ENCODE peak calls at places on chromosome 16, in ten cellular contexts. One of them, this sample, is unnamed.

GRCh38 chr16:79045191-79045590 is 555.3 kb downstream of the MAF start:
- DNase-seq in type B pancreatic cell: no peak
- DNase-seq in left ventricle myocardium inferior: no peak
- DNase-seq in NCI-H460: no peak
- DNase-seq in HepG2: no peak
- DNase-seq in GM10248: no peak
- DNase-seq in GM13977: no peak
- DNase-seq in activated naive CD4-positive, alpha-beta T cell: no peak
- DNase-seq in ACHN: no peak
- DNase-seq in choroid plexus epithelial cell: no peak
- DNase-seq in this sample: no peak

GRCh38 chr16:57628008-57628781 is at the start of gene ADGRG1:
- DNase-seq in type B pancreatic cell: no peak
- DNase-seq in left ventricle myocardium inferior: peak; percentile 64
- DNase-seq in NCI-H460: peak; percentile 96
- DNase-seq in HepG2: peak; percentile 67
- DNase-seq in GM10248: peak; percentile 47
- DNase-seq in GM13977: peak; percentile 53
- DNase-seq in activated naive CD4-positive, alpha-beta T cell: no peak
- DNase-seq in ACHN: peak; percentile 99
- DNase-seq in choroid plexus epithelial cell: peak; percentile 97
- DNase-seq in this sample: peak; percentile 84

GRCh38 chr16:12437761-12438440 is 365.8 kb downstream of the CPPED1 start:
- DNase-seq in type B pancreatic cell: no peak
- DNase-seq in left ventricle myocardium inferior: no peak
- DNase-seq in NCI-H460: no peak
- DNase-seq in HepG2: no peak
- DNase-seq in GM10248: no peak
- DNase-seq in GM13977: no peak
- DNase-seq in activated naive CD4-positive, alpha-beta T cell: no peak
- DNase-seq in ACHN: no peak
- DNase-seq in choroid plexus epithelial cell: no peak
- DNase-seq in this sample: no peak

GRCh38 chr16:363110-364090 is 6.9 kb downstream of the MRPL28 start:
- DNase-seq in type B pancreatic cell: no peak
- DNase-seq in left ventricle myocardium inferior: no peak
- DNase-seq in NCI-H460: no peak
- DNase-seq in HepG2: no peak
- DNase-seq in GM10248: no peak
- DNase-seq in GM13977: no peak
- DNase-seq in activated naive CD4-positive, alpha-beta T cell: no peak
- DNase-seq in ACHN: no peak
- DNase-seq in choroid plexus epithelial cell: no peak
- DNase-seq in this sample: no peak

GRCh38 chr16:10081201-10081940 is 100.9 kb downstream of the GRIN2A start:
- DNase-seq in type B pancreatic cell: no peak
- DNase-seq in left ventricle myocardium inferior: no peak
- DNase-seq in NCI-H460: no peak
- DNase-seq in HepG2: no peak
- DNase-seq in GM10248: no peak
- DNase-seq in GM13977: no peak
- DNase-seq in activated naive CD4-positive, alpha-beta T cell: no peak
- DNase-seq in ACHN: no peak
- DNase-seq in choroid plexus epithelial cell: no peak
- DNase-seq in this sample: no peak

GRCh38 chr16:57640612-57641011 is 12.2 kb downstream of the ADGRG1 start:
- DNase-seq in type B pancreatic cell: no peak
- DNase-seq in left ventricle myocardium inferior: no peak
- DNase-seq in NCI-H460: no peak
- DNase-seq in HepG2: no peak
- DNase-seq in GM10248: no peak
- DNase-seq in GM13977: no peak
- DNase-seq in activated naive CD4-positive, alpha-beta T cell: no peak
- DNase-seq in ACHN: no peak
- DNase-seq in choroid plexus epithelial cell: no peak
- DNase-seq in this sample: no peak

GRCh38 chr16:25065899-25066298 is 45.6 kb upstream of the LCMT1 start:
- DNase-seq in type B pancreatic cell: no peak
- DNase-seq in left ventricle myocardium inferior: no peak
- DNase-seq in NCI-H460: no peak
- DNase-seq in HepG2: peak; percentile 15
- DNase-seq in GM10248: peak; percentile 59
- DNase-seq in GM13977: peak; percentile 65
- DNase-seq in activated naive CD4-positive, alpha-beta T cell: no peak
- DNase-seq in ACHN: no peak
- DNase-seq in choroid plexus epithelial cell: no peak
- DNase-seq in this sample: no peak

GRCh38 chr16:87057951-87058560 is 259.1 kb downstream of the C16orf95 start:
- DNase-seq in type B pancreatic cell: no peak
- DNase-seq in left ventricle myocardium inferior: no peak
- DNase-seq in NCI-H460: no peak
- DNase-seq in HepG2: no peak
- DNase-seq in GM10248: no peak
- DNase-seq in GM13977: no peak
- DNase-seq in activated naive CD4-positive, alpha-beta T cell: no peak
- DNase-seq in ACHN: no peak
- DNase-seq in choroid plexus epithelial cell: no peak
- DNase-seq in this sample: no peak

GRCh38 chr16:87864331-87864989 is 4.8 kb downstream of the SLC7A5 start:
- DNase-seq in type B pancreatic cell: no peak
- DNase-seq in left ventricle myocardium inferior: no peak
- DNase-seq in NCI-H460: no peak
- DNase-seq in HepG2: no peak
- DNase-seq in GM10248: no peak
- DNase-seq in GM13977: no peak
- DNase-seq in activated naive CD4-positive, alpha-beta T cell: no peak
- DNase-seq in ACHN: no peak
- DNase-seq in choroid plexus epithelial cell: peak; percentile 37
- DNase-seq in this sample: no peak

GRCh38 chr16:75000481-75001081 is 1.8 kb downstream of the ZNRF1 start:
- DNase-seq in type B pancreatic cell: no peak
- DNase-seq in left ventricle myocardium inferior: no peak
- DNase-seq in NCI-H460: no peak
- DNase-seq in HepG2: no peak
- DNase-seq in GM10248: no peak
- DNase-seq in GM13977: no peak
- DNase-seq in activated naive CD4-positive, alpha-beta T cell: no peak
- DNase-seq in ACHN: no peak
- DNase-seq in choroid plexus epithelial cell: peak; percentile 44
- DNase-seq in this sample: no peak

GRCh38 chr16:66899945-66900688 is 18.6 kb downstream of the CDH16 start:
- DNase-seq in type B pancreatic cell: no peak
- DNase-seq in left ventricle myocardium inferior: peak; percentile 79
- DNase-seq in NCI-H460: peak; percentile 39
- DNase-seq in HepG2: peak; percentile 72
- DNase-seq in GM10248: no peak
- DNase-seq in GM13977: no peak
- DNase-seq in activated naive CD4-positive, alpha-beta T cell: no peak
- DNase-seq in ACHN: peak; percentile 90
- DNase-seq in choroid plexus epithelial cell: peak; percentile 71
- DNase-seq in this sample: no peak

GRCh38 chr16:70395345-70395901 is 43.5 kb downstream of the ST3GAL2 start:
- DNase-seq in type B pancreatic cell: no peak
- DNase-seq in left ventricle myocardium inferior: peak; percentile 63
- DNase-seq in NCI-H460: peak; percentile 52
- DNase-seq in HepG2: peak; percentile 72
- DNase-seq in GM10248: peak; percentile 84
- DNase-seq in GM13977: peak; percentile 78
- DNase-seq in activated naive CD4-positive, alpha-beta T cell: peak; percentile 54
- DNase-seq in ACHN: peak; percentile 67
- DNase-seq in choroid plexus epithelial cell: peak; percentile 59
- DNase-seq in this sample: no peak

GRCh38 chr16:48165961-48166578 is 10.3 kb upstream of the ABCC12 start:
- DNase-seq in type B pancreatic cell: no peak
- DNase-seq in left ventricle myocardium inferior: no peak
- DNase-seq in NCI-H460: no peak
- DNase-seq in HepG2: peak; percentile 69
- DNase-seq in GM10248: no peak
- DNase-seq in GM13977: no peak
- DNase-seq in activated naive CD4-positive, alpha-beta T cell: no peak
- DNase-seq in ACHN: no peak
- DNase-seq in choroid plexus epithelial cell: peak; percentile 33
- DNase-seq in this sample: no peak

GRCh38 chr16:51766739-51767138 is 615.7 kb upstream of the SALL1 start:
- DNase-seq in type B pancreatic cell: no peak
- DNase-seq in left ventricle myocardium inferior: no peak
- DNase-seq in NCI-H460: no peak
- DNase-seq in HepG2: peak; percentile 8
- DNase-seq in GM10248: no peak
- DNase-seq in GM13977: no peak
- DNase-seq in activated naive CD4-positive, alpha-beta T cell: no peak
- DNase-seq in ACHN: no peak
- DNase-seq in choroid plexus epithelial cell: no peak
- DNase-seq in this sample: no peak

GRCh38 chr16:59042296-59042695 is 308.2 kb upstream of the GOT2 start:
- DNase-seq in type B pancreatic cell: no peak
- DNase-seq in left ventricle myocardium inferior: no peak
- DNase-seq in NCI-H460: no peak
- DNase-seq in HepG2: no peak
- DNase-seq in GM10248: no peak
- DNase-seq in GM13977: no peak
- DNase-seq in activated naive CD4-positive, alpha-beta T cell: no peak
- DNase-seq in ACHN: no peak
- DNase-seq in choroid plexus epithelial cell: no peak
- DNase-seq in this sample: no peak

GRCh38 chr16:75064403-75065148 is 52.0 kb downstream of the LDHD start:
- DNase-seq in type B pancreatic cell: no peak
- DNase-seq in left ventricle myocardium inferior: no peak
- DNase-seq in NCI-H460: no peak
- DNase-seq in HepG2: peak; percentile 83
- DNase-seq in GM10248: no peak
- DNase-seq in GM13977: no peak
- DNase-seq in activated naive CD4-positive, alpha-beta T cell: no peak
- DNase-seq in ACHN: no peak
- DNase-seq in choroid plexus epithelial cell: no peak
- DNase-seq in this sample: no peak

GRCh38 chr16:30342751-30343490 is 12.2 kb downstream of the CD2BP2 start:
- DNase-seq in type B pancreatic cell: no peak
- DNase-seq in left ventricle myocardium inferior: no peak
- DNase-seq in NCI-H460: no peak
- DNase-seq in HepG2: no peak
- DNase-seq in GM10248: no peak
- DNase-seq in GM13977: no peak
- DNase-seq in activated naive CD4-positive, alpha-beta T cell: no peak
- DNase-seq in ACHN: no peak
- DNase-seq in choroid plexus epithelial cell: no peak
- DNase-seq in this sample: no peak

GRCh38 chr16:50422926-50423325 is 54.1 kb upstream of the BRD7 start:
- DNase-seq in type B pancreatic cell: no peak
- DNase-seq in left ventricle myocardium inferior: no peak
- DNase-seq in NCI-H460: no peak
- DNase-seq in HepG2: no peak
- DNase-seq in GM10248: no peak
- DNase-seq in GM13977: no peak
- DNase-seq in activated naive CD4-positive, alpha-beta T cell: no peak
- DNase-seq in ACHN: no peak
- DNase-seq in choroid plexus epithelial cell: no peak
- DNase-seq in this sample: no peak

GRCh38 chr16:4860727-4861342 is 13.6 kb downstream of the UBN1 start:
- DNase-seq in type B pancreatic cell: no peak
- DNase-seq in left ventricle myocardium inferior: no peak
- DNase-seq in NCI-H460: no peak
- DNase-seq in HepG2: no peak
- DNase-seq in GM10248: no peak
- DNase-seq in GM13977: no peak
- DNase-seq in activated naive CD4-positive, alpha-beta T cell: no peak
- DNase-seq in ACHN: no peak
- DNase-seq in choroid plexus epithelial cell: no peak
- DNase-seq in this sample: no peak

GRCh38 chr16:85415196-85415988 is 197.7 kb upstream of the GSE1 start:
- DNase-seq in type B pancreatic cell: no peak
- DNase-seq in left ventricle myocardium inferior: peak; percentile 36
- DNase-seq in NCI-H460: no peak
- DNase-seq in HepG2: no peak
- DNase-seq in GM10248: no peak
- DNase-seq in GM13977: no peak
- DNase-seq in activated naive CD4-positive, alpha-beta T cell: no peak
- DNase-seq in ACHN: no peak
- DNase-seq in choroid plexus epithelial cell: no peak
- DNase-seq in this sample: no peak

GRCh38 chr16:81385031-81385756 is 59.4 kb upstream of the CMIP start:
- DNase-seq in type B pancreatic cell: no peak
- DNase-seq in left ventricle myocardium inferior: no peak
- DNase-seq in NCI-H460: no peak
- DNase-seq in HepG2: no peak
- DNase-seq in GM10248: no peak
- DNase-seq in GM13977: no peak
- DNase-seq in activated naive CD4-positive, alpha-beta T cell: no peak
- DNase-seq in ACHN: no peak
- DNase-seq in choroid plexus epithelial cell: no peak
- DNase-seq in this sample: no peak

GRCh38 chr16:8928467-8928957 is 35.2 kb downstream of the USP7 start:
- DNase-seq in type B pancreatic cell: no peak
- DNase-seq in left ventricle myocardium inferior: no peak
- DNase-seq in NCI-H460: no peak
- DNase-seq in HepG2: no peak
- DNase-seq in GM10248: peak; percentile 34
- DNase-seq in GM13977: no peak
- DNase-seq in activated naive CD4-positive, alpha-beta T cell: no peak
- DNase-seq in ACHN: no peak
- DNase-seq in choroid plexus epithelial cell: peak; percentile 54
- DNase-seq in this sample: no peak

GRCh38 chr16:68264128-68265077 is at the start of gene SLC7A6:
- DNase-seq in type B pancreatic cell: peak; percentile 83
- DNase-seq in left ventricle myocardium inferior: peak; percentile 83
- DNase-seq in NCI-H460: peak; percentile 69
- DNase-seq in HepG2: peak; percentile 60
- DNase-seq in GM10248: peak; percentile 90
- DNase-seq in GM13977: peak; percentile 90
- DNase-seq in activated naive CD4-positive, alpha-beta T cell: peak; percentile 78
- DNase-seq in ACHN: peak; percentile 85
- DNase-seq in choroid plexus epithelial cell: peak; percentile 67
- DNase-seq in this sample: no peak

GRCh38 chr16:85605912-85606841 is 6.9 kb upstream of the GSE1 start:
- DNase-seq in type B pancreatic cell: no peak
- DNase-seq in left ventricle myocardium inferior: no peak
- DNase-seq in NCI-H460: no peak
- DNase-seq in HepG2: no peak
- DNase-seq in GM10248: no peak
- DNase-seq in GM13977: no peak
- DNase-seq in activated naive CD4-positive, alpha-beta T cell: no peak
- DNase-seq in ACHN: no peak
- DNase-seq in choroid plexus epithelial cell: no peak
- DNase-seq in this sample: no peak

GRCh38 chr16:46887524-46887854 is 3.3 kb downstream of the GPT2 start:
- DNase-seq in type B pancreatic cell: no peak
- DNase-seq in left ventricle myocardium inferior: no peak
- DNase-seq in NCI-H460: no peak
- DNase-seq in HepG2: peak; percentile 76
- DNase-seq in GM10248: no peak
- DNase-seq in GM13977: no peak
- DNase-seq in activated naive CD4-positive, alpha-beta T cell: no peak
- DNase-seq in ACHN: no peak
- DNase-seq in choroid plexus epithelial cell: no peak
- DNase-seq in this sample: no peak

GRCh38 chr16:48511071-48511540 is 98.9 kb downstream of the N4BP1 start:
- DNase-seq in type B pancreatic cell: no peak
- DNase-seq in left ventricle myocardium inferior: no peak
- DNase-seq in NCI-H460: no peak
- DNase-seq in HepG2: no peak
- DNase-seq in GM10248: no peak
- DNase-seq in GM13977: no peak
- DNase-seq in activated naive CD4-positive, alpha-beta T cell: no peak
- DNase-seq in ACHN: no peak
- DNase-seq in choroid plexus epithelial cell: peak; percentile 56
- DNase-seq in this sample: no peak

GRCh38 chr16:31023252-31023602 is 10.1 kb upstream of the STX4 start:
- DNase-seq in type B pancreatic cell: no peak
- DNase-seq in left ventricle myocardium inferior: no peak
- DNase-seq in NCI-H460: no peak
- DNase-seq in HepG2: no peak
- DNase-seq in GM10248: no peak
- DNase-seq in GM13977: no peak
- DNase-seq in activated naive CD4-positive, alpha-beta T cell: no peak
- DNase-seq in ACHN: no peak
- DNase-seq in choroid plexus epithelial cell: no peak
- DNase-seq in this sample: no peak

This sample was measured in smooth muscle cell of the brain vasculature.